ENCODE peak calls at places on chromosomes 16 and 17, in seven cellular contexts. One of them, this sample, is unnamed.
A peak's percentile ranks its signal among the peaks of the same experiment; 100 is the strongest.

GRCh38 chr16:8656376-8656775 is 18.0 kb upstream of the ABAT start:
- DNase-seq in heart left ventricle: no peak
- DNase-seq in breast epithelium: no peak
- DNase-seq in esophagus squamous epithelium: no peak
- DNase-seq in K562: no peak
- DNase-seq in IMR-90: no peak
- DNase-seq in uterus: no peak
- DNase-seq in this sample: no peak

GRCh38 chr17:42708588-42708987 is 26.3 kb downstream of the CNTNAP1 start:
- DNase-seq in esophagus squamous epithelium: no peak
- DNase-seq in IMR-90: no peak
- DNase-seq in breast epithelium: no peak
- DNase-seq in uterus: no peak
- DNase-seq in heart left ventricle: no peak
- DNase-seq in K562: no peak
- DNase-seq in this sample: no peak

GRCh38 chr17:58513913-58514794 is at the start of gene MTMR4:
- DNase-seq in K562: peak; percentile 94
- DNase-seq in heart left ventricle: peak; percentile 92
- DNase-seq in esophagus squamous epithelium: no peak
- DNase-seq in uterus: peak; percentile 85
- DNase-seq in breast epithelium: peak; percentile 80
- DNase-seq in IMR-90: peak; percentile 58
- DNase-seq in this sample: peak; percentile 57

GRCh38 chr16:11491524-11491923 is 95.2 kb downstream of the LITAF start:
- DNase-seq in heart left ventricle: no peak
- DNase-seq in K562: no peak
- DNase-seq in uterus: no peak
- DNase-seq in breast epithelium: no peak
- DNase-seq in esophagus squamous epithelium: no peak
- DNase-seq in IMR-90: no peak
- DNase-seq in this sample: no peak

GRCh38 chr17:80024206-80024972 is 11.3 kb downstream of the TBC1D16 start:
- DNase-seq in IMR-90: no peak
- DNase-seq in breast epithelium: no peak
- DNase-seq in heart left ventricle: no peak
- DNase-seq in esophagus squamous epithelium: no peak
- DNase-seq in uterus: no peak
- DNase-seq in K562: no peak
- DNase-seq in this sample: no peak

GRCh38 chr17:66508896-66509843 is 206.8 kb downstream of the PRKCA start:
- DNase-seq in IMR-90: peak; percentile 90
- DNase-seq in K562: peak; percentile 31
- DNase-seq in uterus: no peak
- DNase-seq in heart left ventricle: no peak
- DNase-seq in breast epithelium: no peak
- DNase-seq in esophagus squamous epithelium: no peak
- DNase-seq in this sample: no peak

GRCh38 chr17:19750835-19751234 is 2.7 kb upstream of the ALDH3A1 start:
- DNase-seq in uterus: no peak
- DNase-seq in IMR-90: no peak
- DNase-seq in breast epithelium: no peak
- DNase-seq in heart left ventricle: no peak
- DNase-seq in esophagus squamous epithelium: no peak
- DNase-seq in K562: no peak
- DNase-seq in this sample: no peak

GRCh38 chr16:66152841-66153525 is 213.5 kb upstream of the CDH5 start:
- DNase-seq in uterus: no peak
- DNase-seq in IMR-90: peak; percentile 89
- DNase-seq in breast epithelium: no peak
- DNase-seq in heart left ventricle: no peak
- DNase-seq in K562: no peak
- DNase-seq in esophagus squamous epithelium: no peak
- DNase-seq in this sample: no peak

GRCh38 chr17:74274060-74274702 is at the start of gene DNAI2:
- DNase-seq in heart left ventricle: no peak
- DNase-seq in IMR-90: no peak
- DNase-seq in K562: peak; percentile 62
- DNase-seq in breast epithelium: no peak
- DNase-seq in uterus: no peak
- DNase-seq in esophagus squamous epithelium: no peak
- DNase-seq in this sample: no peak

GRCh38 chr16:17414421-17414820 is 56.3 kb downstream of the XYLT1 start:
- DNase-seq in uterus: no peak
- DNase-seq in K562: no peak
- DNase-seq in esophagus squamous epithelium: no peak
- DNase-seq in heart left ventricle: no peak
- DNase-seq in IMR-90: no peak
- DNase-seq in breast epithelium: no peak
- DNase-seq in this sample: no peak

GRCh38 chr16:46775214-46775613 is 27.1 kb upstream of the MYLK3 start:
- DNase-seq in IMR-90: peak; percentile 45
- DNase-seq in uterus: no peak
- DNase-seq in esophagus squamous epithelium: no peak
- DNase-seq in breast epithelium: no peak
- DNase-seq in K562: no peak
- DNase-seq in heart left ventricle: no peak
- DNase-seq in this sample: no peak

GRCh38 chr17:66455022-66455547 is 152.7 kb downstream of the PRKCA start:
- DNase-seq in heart left ventricle: no peak
- DNase-seq in breast epithelium: no peak
- DNase-seq in esophagus squamous epithelium: no peak
- DNase-seq in K562: no peak
- DNase-seq in IMR-90: no peak
- DNase-seq in uterus: no peak
- DNase-seq in this sample: no peak

GRCh38 chr16:2078691-2079090 is 30.9 kb downstream of the TSC2 start:
- DNase-seq in esophagus squamous epithelium: no peak
- DNase-seq in K562: no peak
- DNase-seq in breast epithelium: no peak
- DNase-seq in uterus: no peak
- DNase-seq in heart left ventricle: no peak
- DNase-seq in IMR-90: no peak
- DNase-seq in this sample: no peak

GRCh38 chr17:42378597-42379594 is 9.3 kb downstream of the STAT3 start:
- DNase-seq in heart left ventricle: no peak
- DNase-seq in breast epithelium: no peak
- DNase-seq in uterus: no peak
- DNase-seq in esophagus squamous epithelium: no peak
- DNase-seq in IMR-90: peak; percentile 34
- DNase-seq in K562: no peak
- DNase-seq in this sample: no peak

GRCh38 chr16:26550111-26550610 is 516.6 kb upstream of the C16orf82 start:
- DNase-seq in uterus: no peak
- DNase-seq in heart left ventricle: no peak
- DNase-seq in K562: no peak
- DNase-seq in breast epithelium: no peak
- DNase-seq in IMR-90: no peak
- DNase-seq in esophagus squamous epithelium: no peak
- DNase-seq in this sample: no peak

GRCh38 chr16:80176114-80176513 is 364.7 kb upstream of the DYNLRB2 start:
- DNase-seq in esophagus squamous epithelium: no peak
- DNase-seq in K562: no peak
- DNase-seq in heart left ventricle: no peak
- DNase-seq in uterus: no peak
- DNase-seq in breast epithelium: no peak
- DNase-seq in IMR-90: no peak
- DNase-seq in this sample: no peak

GRCh38 chr16:56610609-56611111 is 2.3 kb downstream of the MT2A start:
- DNase-seq in uterus: no peak
- DNase-seq in IMR-90: peak; percentile 71
- DNase-seq in esophagus squamous epithelium: no peak
- DNase-seq in breast epithelium: no peak
- DNase-seq in heart left ventricle: no peak
- DNase-seq in K562: no peak
- DNase-seq in this sample: no peak

GRCh38 chr16:643050-643368 is 1.4 kb downstream of the MCRIP2 start:
- DNase-seq in breast epithelium: no peak
- DNase-seq in heart left ventricle: no peak
- DNase-seq in esophagus squamous epithelium: no peak
- DNase-seq in uterus: no peak
- DNase-seq in IMR-90: no peak
- DNase-seq in K562: peak; percentile 47
- DNase-seq in this sample: no peak
- H3K4me3 ChIP-seq in breast epithelium: no peak overlapping the region
- H3K4me3 ChIP-seq in heart left ventricle: peak overlapping the region; percentile 78
- H3K4me3 ChIP-seq in esophagus squamous epithelium: peak overlapping the region; percentile 97
- H3K4me3 ChIP-seq in uterus: no peak overlapping the region
- H3K4me3 ChIP-seq in IMR-90: peak overlapping the region; percentile 100
- H3K4me3 ChIP-seq in K562: peak overlapping the region; percentile 89
- H3K4me3 ChIP-seq in this sample: peak overlapping the region; percentile 58

DNA sequence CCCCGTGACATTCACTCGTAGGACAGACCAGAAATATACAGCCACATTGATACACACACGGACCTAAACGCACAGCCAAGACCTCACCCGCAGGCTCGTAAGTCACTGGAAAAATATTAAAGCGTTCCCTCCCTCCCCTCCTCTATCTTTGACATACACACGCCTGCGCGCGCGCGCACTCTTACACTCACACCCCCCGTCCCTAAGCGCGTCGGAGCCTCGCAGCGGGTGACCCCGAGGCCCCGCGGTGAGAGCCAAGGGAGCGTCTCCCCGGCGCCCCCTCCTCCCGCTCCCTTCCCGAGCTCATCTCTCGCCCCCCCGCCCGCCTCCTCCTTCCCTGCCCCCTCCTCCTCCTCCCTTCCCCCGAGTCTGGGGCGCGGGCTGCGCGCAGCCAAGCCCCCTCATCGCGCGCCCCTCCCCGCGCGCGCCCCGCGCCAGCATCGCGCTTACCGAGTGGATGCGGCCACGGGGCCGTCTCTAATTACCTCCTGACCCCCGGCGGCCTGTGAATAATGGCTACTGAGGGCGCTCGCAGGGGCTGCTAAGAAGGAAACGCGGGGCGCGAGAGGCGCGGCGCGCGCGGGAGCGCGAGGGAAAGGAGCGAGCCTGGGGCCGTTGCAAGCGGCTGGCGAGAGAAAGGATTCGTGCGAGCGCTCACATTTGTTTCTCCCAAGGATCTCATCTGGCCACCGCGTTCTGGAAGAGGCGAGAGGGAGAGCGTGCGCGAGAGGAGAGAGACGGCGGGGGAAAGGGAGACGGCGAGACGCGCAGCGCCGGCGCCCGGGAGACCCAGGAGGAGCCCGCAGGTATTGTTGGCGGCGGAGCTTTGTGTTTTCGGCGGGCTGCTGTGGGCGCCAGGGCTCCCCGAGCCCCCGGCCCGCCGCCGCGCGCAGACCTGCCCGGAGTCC is 42.4 kb downstream of the RAI1 start:
- DNase-seq in IMR-90: peak; percentile 90
- DNase-seq in uterus: no peak
- DNase-seq in esophagus squamous epithelium: no peak
- DNase-seq in breast epithelium: no peak
- DNase-seq in K562: no peak
- DNase-seq in heart left ventricle: no peak
- DNase-seq in this sample: no peak
- TF ChIP-seq POLR2A in IMR-90: no peak
- TF ChIP-seq POLR2A in uterus: no peak
- TF ChIP-seq POLR2A in esophagus squamous epithelium: no peak
- TF ChIP-seq POLR2A in breast epithelium: no peak
- TF ChIP-seq POLR2A in K562: no peak
- TF ChIP-seq POLR2A in heart left ventricle: no peak
- TF ChIP-seq POLR2A in this sample: no peak

GRCh38 chr17:78780852-78781338 is 1.2 kb downstream of the CYTH1 start:
- DNase-seq in K562: no peak
- DNase-seq in uterus: no peak
- DNase-seq in breast epithelium: no peak
- DNase-seq in heart left ventricle: no peak
- DNase-seq in IMR-90: no peak
- DNase-seq in esophagus squamous epithelium: no peak
- DNase-seq in this sample: no peak

GRCh38 chr17:78777886-78778285 is 4.2 kb downstream of the CYTH1 start:
- DNase-seq in heart left ventricle: no peak
- DNase-seq in uterus: no peak
- DNase-seq in IMR-90: no peak
- DNase-seq in K562: no peak
- DNase-seq in breast epithelium: no peak
- DNase-seq in esophagus squamous epithelium: no peak
- DNase-seq in this sample: no peak

GRCh38 chr17:78780335-78780734 is 1.7 kb downstream of the CYTH1 start:
- DNase-seq in K562: no peak
- DNase-seq in esophagus squamous epithelium: no peak
- DNase-seq in IMR-90: no peak
- DNase-seq in uterus: no peak
- DNase-seq in breast epithelium: no peak
- DNase-seq in heart left ventricle: no peak
- DNase-seq in this sample: no peak

GRCh38 chr17:78781339-78782304 is at the start of gene CYTH1:
- DNase-seq in K562: peak; percentile 41
- DNase-seq in esophagus squamous epithelium: no peak
- DNase-seq in uterus: peak; percentile 50
- DNase-seq in heart left ventricle: peak; percentile 82
- DNase-seq in breast epithelium: no peak
- DNase-seq in IMR-90: no peak
- DNase-seq in this sample: no peak

GRCh38 chr17:78779848-78780247 is 2.2 kb downstream of the CYTH1 start:
- DNase-seq in K562: no peak
- DNase-seq in heart left ventricle: no peak
- DNase-seq in breast epithelium: no peak
- DNase-seq in uterus: no peak
- DNase-seq in IMR-90: no peak
- DNase-seq in esophagus squamous epithelium: no peak
- DNase-seq in this sample: no peak
- H3K4me3 ChIP-seq in K562: no peak overlapping the region
- H3K4me3 ChIP-seq in heart left ventricle: no peak overlapping the region
- H3K4me3 ChIP-seq in breast epithelium: peak overlapping the region; percentile 98
- H3K4me3 ChIP-seq in uterus: no peak overlapping the region
- H3K4me3 ChIP-seq in IMR-90: no peak overlapping the region
- H3K4me3 ChIP-seq in esophagus squamous epithelium: peak overlapping the region; percentile 99
- H3K4me3 ChIP-seq in this sample: peak overlapping the region; percentile 90

DNA sequence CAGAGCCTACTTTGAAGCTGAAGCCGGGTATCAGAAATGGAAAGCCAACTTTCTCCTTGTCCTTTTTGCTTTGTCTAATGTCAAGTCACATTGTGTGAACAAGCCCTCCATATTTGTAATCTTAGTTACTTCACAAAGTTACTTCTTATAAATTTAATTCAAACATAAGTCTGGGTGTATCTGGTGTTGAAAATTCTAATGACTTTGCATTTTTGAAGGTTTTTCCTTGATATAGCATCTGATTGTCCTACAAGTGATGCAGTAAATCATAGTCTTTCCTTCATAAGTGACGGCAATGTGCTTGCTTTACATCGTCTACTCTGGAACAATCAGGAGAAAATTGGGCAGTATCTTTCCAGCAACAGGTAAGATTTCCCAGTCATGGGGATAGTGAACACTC is 36.9 kb downstream of the OMG start:
- DNase-seq in heart left ventricle: no peak
- DNase-seq in uterus: no peak
- DNase-seq in breast epithelium: no peak
- DNase-seq in esophagus squamous epithelium: no peak
- DNase-seq in IMR-90: no peak
- DNase-seq in K562: no peak
- DNase-seq in this sample: no peak
- TF ChIP-seq POLR2A in heart left ventricle: no peak
- TF ChIP-seq POLR2A in uterus: no peak
- TF ChIP-seq POLR2A in breast epithelium: no peak
- TF ChIP-seq POLR2A in esophagus squamous epithelium: no peak
- TF ChIP-seq POLR2A in IMR-90: no peak
- TF ChIP-seq POLR2A in K562: no peak
- TF ChIP-seq POLR2A in this sample: no peak

This sample was measured in tibial nerve.